ENCODE peak calls at places on chromosomes 4 and X, in six cellular contexts. H is T-helper 9 cell; B is AG20443; I is heart right ventricle; M is CD4-positive, alpha-beta T cell; D is left cardiac atrium. A is an unnamed sample.

GRCh38 chr4:102638621-102639020 is 122.1 kb downstream of the MANBA start:
- DNase-seq in H (no peak), B (no peak), I (no peak), M (no peak), D (no peak), A (no peak)

GRCh38 chr4:107708225-107708624 is 11.8 kb downstream of the PAPSS1 start:
- DNase-seq in H (no peak), B (no peak), I (no peak), M (no peak), D (no peak), A (no peak)

GRCh38 chr4:12458621-12459020 is 1025.5 kb downstream of the RAB28 start:
- DNase-seq in H (no peak), B (no peak), I (no peak), M (no peak), D (no peak), A (no peak)

GRCh38 chr4:163693211-163693610 is 198.7 kb downstream of the TMA16 start:
- DNase-seq in H (no peak), B (no peak), I (no peak), M (no peak), D (no peak), A (no peak)

GRCh38 chrX:134836497-134836968 is 154.3 kb upstream of the SMIM10 start:
- DNase-seq in H (no peak), B (no peak), I (peak; percentile 6), M (no peak), D (no peak), A (no peak)

GRCh38 chr4:20944961-20945360 is 244.7 kb downstream of the PACRGL start:
- DNase-seq in H (no peak), B (no peak), I (no peak), M (no peak), D (no peak), A (no peak)

GRCh38 chr4:2437475-2438215 is 18.9 kb downstream of the CFAP99 start:
- DNase-seq in H (no peak), B (no peak), I (no peak), M (no peak), D (no peak), A (no peak)

GRCh38 chrX:87327267-87327666 is 190.3 kb upstream of the KLHL4 start:
- DNase-seq in H (no peak), B (no peak), I (no peak), M (no peak), D (no peak), A (no peak)

GRCh38 chrX:30488092-30488491 is 89.5 kb downstream of the TASL start:
- DNase-seq in H (no peak), B (peak; percentile 28), I (no peak), M (no peak), D (no peak), A (peak; percentile 2)

GRCh38 chr4:15234101-15234500 is 193.7 kb upstream of the C1QTNF7 start:
- DNase-seq in H (no peak), B (peak; percentile 52), I (no peak), M (no peak), D (no peak), A (no peak)

GRCh38 chrX:4656419-4656818 is 943.0 kb upstream of the PRKX start:
- DNase-seq in H (no peak), B (no peak), I (no peak), M (no peak), D (no peak), A (no peak)

GRCh38 chr4:101200561-101200960 is 146.8 kb downstream of the PPP3CA start:
- DNase-seq in H (no peak), B (peak; percentile 70), I (no peak), M (no peak), D (no peak), A (no peak)

GRCh38 chr4:128812360-128812958 is 3.0 kb downstream of the JADE1 start:
- DNase-seq in H (peak; percentile 25), B (peak; percentile 73), I (peak; percentile 47), M (no peak), D (peak; percentile 50), A (peak; percentile 96)

GRCh38 chr4:158020734-158021346 is 152.0 kb downstream of the GASK1B start:
- DNase-seq in H (no peak), B (peak; percentile 30), I (no peak), M (no peak), D (no peak), A (no peak)

GRCh38 chrX:139826065-139827044 is 106.5 kb downstream of the ATP11C start:
- DNase-seq in H (no peak), B (peak; percentile 57), I (no peak), M (no peak), D (no peak), A (no peak)

GRCh38 chrX:71911023-71911730 is 532 bp downstream of the NHSL2 start:
- DNase-seq in H (peak; percentile 12), B (peak; percentile 18), I (no peak), M (peak; percentile 2), D (peak; percentile 27), A (peak; percentile 83)

GRCh38 chr4:115249808-115250207 is 136.4 kb upstream of the NDST4 start:
- DNase-seq in H (no peak), B (no peak), I (no peak), M (no peak), D (no peak), A (no peak)

GRCh38 chrX:39813631-39814246 is 284.0 kb downstream of the BCOR start:
- DNase-seq in H (no peak), B (peak; percentile 62), I (peak; percentile 65), M (no peak), D (peak; percentile 80), A (no peak)

GRCh38 chr4:102439835-102440234 is 61.3 kb upstream of the NFKB1 start:
- DNase-seq in H (no peak), B (peak; percentile 67), I (no peak), M (no peak), D (no peak), A (no peak)

A was measured in neural progenitor cell.